ENCODE peak calls at places on chromosomes 2 and 18, in four cellular contexts. One of them, this sample, is unnamed.

GRCh38 chr2:171210864-171211431 is 50.3 kb upstream of the TLK1 start:
- DNase-seq in heart right ventricle: no peak
- DNase-seq in neural progenitor cell: no peak
- DNase-seq in left lung: no peak
- DNase-seq in this sample: no peak

GRCh38 chr18:7576685-7577084 is 9.6 kb downstream of the PTPRM start:
- DNase-seq in neural progenitor cell: no peak
- DNase-seq in heart right ventricle: no peak
- DNase-seq in left lung: no peak
- DNase-seq in this sample: no peak

GRCh38 chr2:7034313-7034712 is 117.1 kb downstream of the RNF144A start:
- DNase-seq in left lung: no peak
- DNase-seq in heart right ventricle: no peak
- DNase-seq in neural progenitor cell: peak
- DNase-seq in this sample: no peak

GRCh38 chr2:207061181-207061580 is 104.6 kb downstream of the KLF7 start:
- DNase-seq in left lung: no peak
- DNase-seq in heart right ventricle: no peak
- DNase-seq in neural progenitor cell: no peak
- DNase-seq in this sample: no peak

GRCh38 chr2:193517615-193518014 is 1322.9 kb upstream of the TMEFF2 start:
- DNase-seq in left lung: no peak
- DNase-seq in heart right ventricle: no peak
- DNase-seq in neural progenitor cell: no peak
- DNase-seq in this sample: peak

GRCh38 chr2:144267209-144267608 is 252.7 kb downstream of the ZEB2 start:
- DNase-seq in heart right ventricle: no peak
- DNase-seq in left lung: no peak
- DNase-seq in neural progenitor cell: no peak
- DNase-seq in this sample: no peak

GRCh38 chr2:232421189-232421785 is 14.6 kb downstream of the ALPG start:
- DNase-seq in neural progenitor cell: peak
- DNase-seq in heart right ventricle: no peak
- DNase-seq in left lung: peak
- DNase-seq in this sample: no peak

GRCh38 chr2:175709248-175709647 is 292.8 kb downstream of the LNPK start:
- DNase-seq in left lung: no peak
- DNase-seq in heart right ventricle: no peak
- DNase-seq in neural progenitor cell: no peak
- DNase-seq in this sample: no peak

GRCh38 chr2:169330555-169330889 is 31.8 kb downstream of the LRP2 start:
- DNase-seq in heart right ventricle: no peak
- DNase-seq in neural progenitor cell: no peak
- DNase-seq in left lung: no peak
- DNase-seq in this sample: no peak

GRCh38 chr2:40240067-40240466 is 211.8 kb downstream of the SLC8A1 start:
- DNase-seq in neural progenitor cell: no peak
- DNase-seq in heart right ventricle: peak
- DNase-seq in left lung: no peak
- DNase-seq in this sample: peak

GRCh38 chr2:65722028-65722427 is 289.6 kb upstream of the SPRED2 start:
- DNase-seq in left lung: no peak
- DNase-seq in neural progenitor cell: peak
- DNase-seq in heart right ventricle: peak
- DNase-seq in this sample: no peak

GRCh38 chr2:240635116-240635997 is 10.1 kb downstream of the GPR35 start:
- DNase-seq in left lung: peak
- DNase-seq in heart right ventricle: no peak
- DNase-seq in neural progenitor cell: no peak
- DNase-seq in this sample: no peak

GRCh38 chr2:19541884-19542283 is 183.5 kb upstream of the OSR1 start:
- DNase-seq in heart right ventricle: no peak
- DNase-seq in left lung: no peak
- DNase-seq in neural progenitor cell: no peak
- DNase-seq in this sample: no peak

GRCh38 chr2:36356199-36356989 is 816 bp downstream of the CRIM1 start:
- DNase-seq in heart right ventricle: peak
- DNase-seq in left lung: peak
- DNase-seq in neural progenitor cell: peak
- DNase-seq in this sample: no peak

GRCh38 chr2:30629866-30630265 is 177.4 kb downstream of the CAPN13 start:
- DNase-seq in heart right ventricle: no peak
- DNase-seq in left lung: no peak
- DNase-seq in neural progenitor cell: no peak
- DNase-seq in this sample: peak

GRCh38 chr18:56233595-56233994 is 404.8 kb downstream of the TXNL1 start:
- DNase-seq in neural progenitor cell: no peak
- DNase-seq in left lung: no peak
- DNase-seq in heart right ventricle: no peak
- DNase-seq in this sample: no peak

GRCh38 chr2:144875996-144876395 is 356.1 kb upstream of the ZEB2 start:
- DNase-seq in heart right ventricle: no peak
- DNase-seq in neural progenitor cell: no peak
- DNase-seq in left lung: no peak
- DNase-seq in this sample: no peak

GRCh38 chr2:167187910-167188595 is 299.8 kb downstream of the XIRP2 start:
- DNase-seq in neural progenitor cell: no peak
- DNase-seq in left lung: no peak
- DNase-seq in heart right ventricle: no peak
- DNase-seq in this sample: no peak

GRCh38 chr2:187982668-187983067 is 309.0 kb upstream of the GULP1 start:
- DNase-seq in heart right ventricle: peak
- DNase-seq in neural progenitor cell: no peak
- DNase-seq in left lung: no peak
- DNase-seq in this sample: peak

DNA sequence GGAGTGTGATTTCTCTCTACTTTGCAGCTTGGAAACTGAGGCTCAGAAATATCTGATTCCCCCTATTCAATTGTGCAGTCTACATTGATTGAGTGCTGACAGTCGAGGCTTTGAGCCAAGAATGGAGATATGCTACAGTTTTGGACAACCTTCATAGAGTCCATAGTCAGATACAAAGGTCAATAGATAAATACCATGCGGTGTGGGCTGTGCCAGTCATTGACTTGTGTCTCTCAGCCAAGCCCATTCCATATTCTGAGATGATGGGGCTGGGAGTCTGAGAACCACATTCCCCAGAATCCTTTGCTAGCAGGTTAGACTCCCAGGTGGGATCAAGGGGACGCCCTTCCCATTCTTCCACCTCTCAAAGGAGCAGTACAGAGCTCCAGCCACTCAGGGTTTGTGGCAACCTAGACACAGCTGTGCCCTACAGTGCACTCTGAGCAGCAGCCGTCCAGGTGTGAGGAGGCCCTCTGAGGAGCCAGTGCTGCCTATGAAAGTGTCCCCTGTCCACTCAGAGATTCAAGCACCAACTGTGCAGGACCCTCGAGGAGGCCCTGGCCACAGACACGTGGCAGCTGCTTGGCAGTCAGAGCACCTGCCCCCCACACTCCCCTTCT is 348.3 kb downstream of the CYRIA start:
- DNase-seq in left lung: no peak
- DNase-seq in neural progenitor cell: no peak
- DNase-seq in heart right ventricle: no peak
- DNase-seq in this sample: no peak
- H3K4me3 ChIP-seq in left lung: no peak
- H3K4me3 ChIP-seq in neural progenitor cell: no peak
- H3K4me3 ChIP-seq in heart right ventricle: no peak
- H3K4me3 ChIP-seq in this sample: no peak

GRCh38 chr18:78479443-78479842 is 500.2 kb upstream of the SALL3 start:
- DNase-seq in left lung: no peak
- DNase-seq in neural progenitor cell: no peak
- DNase-seq in heart right ventricle: no peak
- DNase-seq in this sample: no peak
- H3K4me3 ChIP-seq in left lung: no peak
- H3K4me3 ChIP-seq in neural progenitor cell: no peak
- H3K4me3 ChIP-seq in heart right ventricle: no peak
- H3K4me3 ChIP-seq in this sample: no peak

DNA sequence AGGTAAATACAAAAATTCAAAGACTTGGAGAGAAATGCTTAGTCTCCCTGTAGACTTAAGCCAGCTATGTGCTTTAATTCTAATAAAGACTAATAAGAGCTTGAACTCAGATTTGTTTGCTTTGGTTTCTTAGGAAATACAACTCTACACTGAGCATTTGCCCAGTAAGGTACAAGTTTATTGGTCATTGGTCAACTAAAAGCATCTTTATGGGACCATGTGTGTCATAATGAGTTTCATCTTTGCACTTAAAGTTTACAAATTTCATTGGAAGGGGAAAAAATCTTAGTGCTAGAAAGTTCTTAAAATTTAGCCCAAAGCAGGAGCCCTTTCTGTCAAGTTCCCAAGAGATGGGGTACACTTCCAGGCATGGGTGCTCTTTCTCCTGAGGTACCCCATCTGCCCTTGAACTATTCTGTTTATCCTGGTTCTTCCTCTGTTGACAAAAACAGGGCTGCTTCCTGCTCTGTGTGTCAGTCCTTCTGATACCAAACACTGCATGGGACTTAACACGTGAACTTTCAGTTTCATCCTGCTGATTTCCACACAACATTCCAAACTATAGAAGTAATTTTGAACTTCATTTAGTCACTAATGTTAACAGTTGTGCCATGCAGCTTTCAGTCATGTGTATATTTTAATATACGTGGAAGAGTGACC is 200.2 kb downstream of the TPGS2 start:
- DNase-seq in left lung: no peak
- DNase-seq in heart right ventricle: no peak
- DNase-seq in neural progenitor cell: no peak
- DNase-seq in this sample: no peak
- H3K4me3 ChIP-seq in left lung: no peak
- H3K4me3 ChIP-seq in heart right ventricle: no peak
- H3K4me3 ChIP-seq in neural progenitor cell: no peak
- H3K4me3 ChIP-seq in this sample: no peak

DNA sequence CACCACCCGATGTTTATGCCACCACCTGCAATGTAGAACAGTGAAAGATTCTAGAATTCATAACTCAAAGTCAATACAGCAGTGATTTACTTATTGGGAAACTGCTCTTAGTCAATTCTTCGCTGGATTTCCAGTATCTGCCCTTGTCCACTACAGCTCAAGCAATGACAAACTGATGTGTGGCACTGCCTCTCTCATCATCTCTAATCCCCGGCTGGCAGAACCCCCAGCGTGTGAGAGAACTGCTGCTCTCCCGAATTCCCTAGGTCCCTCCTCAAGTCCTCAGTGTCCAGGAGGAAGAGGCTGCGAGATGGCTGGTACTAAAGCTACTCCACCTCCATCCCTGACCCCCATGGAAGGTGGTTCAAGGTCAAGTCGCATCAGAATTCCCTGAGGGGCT is 1.6 kb downstream of the TXNL4A start:
- DNase-seq in heart right ventricle: no peak
- DNase-seq in neural progenitor cell: peak
- DNase-seq in left lung: no peak
- DNase-seq in this sample: no peak
- H3K4me3 ChIP-seq in heart right ventricle: peak
- H3K4me3 ChIP-seq in neural progenitor cell: peak
- H3K4me3 ChIP-seq in left lung: peak
- H3K4me3 ChIP-seq in this sample: peak

This sample was measured in kidney epithelial cell.